ENCODE peak calls at places on chromosomes 2 and 18, in six cellular contexts. R is K562, D is breast epithelium, N is right lobe of liver, Q is kidney, H is GM13977. Y is an unnamed sample.

GRCh38 chr2:40401896-40402295 is 50.0 kb downstream of the SLC8A1 start:
- DNase-seq in Q (no peak), D (no peak), H (no peak), R (no peak), N (no peak), Y (no peak)

GRCh38 chr2:129587426-129588064 is 391.9 kb upstream of the RAB6C start:
- DNase-seq in N (no peak), H (no peak), R (peak), Q (no peak), D (no peak), Y (no peak)

GRCh38 chr2:36951574-36951973 is 14.8 kb downstream of the STRN start:
- DNase-seq in Q (no peak), N (no peak), D (no peak), R (no peak), H (no peak), Y (no peak)

GRCh38 chr2:61834893-61835292 is 19.0 kb downstream of the FAM161A start:
- DNase-seq in Q (no peak), D (no peak), H (no peak), N (no peak), R (no peak), Y (no peak)

GRCh38 chr18:13381331-13381730 is 162.8 kb downstream of the LDLRAD4 start:
- DNase-seq in D (no peak), R (no peak), H (no peak), N (no peak), Q (peak), Y (peak)

GRCh38 chr18:54983041-54983686 is 23.9 kb upstream of the CCDC68 start:
- DNase-seq in R (peak), H (peak), D (no peak), Q (no peak), N (no peak), Y (no peak)

GRCh38 chr2:42853571-42854206 is 61.3 kb upstream of the HAAO start:
- DNase-seq in D (no peak), Q (no peak), H (no peak), N (no peak), R (no peak), Y (no peak)

GRCh38 chr2:206353685-206354084 is 79.2 kb downstream of the ZDBF2 start:
- DNase-seq in Q (no peak), H (no peak), R (no peak), D (no peak), N (no peak), Y (no peak)

GRCh38 chr2:219308142-219309093 is 783 bp downstream of the PTPRN start:
- DNase-seq in D (no peak), Q (no peak), R (peak), N (peak), H (peak), Y (no peak)

GRCh38 chr18:23964282-23965238 is 50.0 kb upstream of the TTC39C start:
- DNase-seq in Q (no peak), R (peak), H (no peak), N (no peak), D (no peak), Y (no peak)

GRCh38 chr2:241248897-241249296 is 60.4 kb downstream of the ANO7 start:
- DNase-seq in H (no peak), R (no peak), Q (no peak), N (no peak), D (no peak), Y (no peak)

GRCh38 chr2:126849486-126849885 is 49.2 kb upstream of the TEX51 start:
- DNase-seq in D (no peak), H (no peak), N (no peak), Q (no peak), R (no peak), Y (no peak)

GRCh38 chr2:241803387-241804325 is 5.3 kb upstream of the NEU4 start:
- DNase-seq in Q (peak), R (peak), D (no peak), H (peak), N (peak), Y (peak)

GRCh38 chr2:73103018-73103542 is 9.7 kb downstream of the RAB11FIP5 start:
- DNase-seq in R (no peak), Q (no peak), D (no peak), N (peak), H (no peak), Y (no peak)
- TF ChIP-seq CTCF in R (no peak), Q (no peak), D (no peak), N (no peak), H (no peak), Y (no peak)

DNA sequence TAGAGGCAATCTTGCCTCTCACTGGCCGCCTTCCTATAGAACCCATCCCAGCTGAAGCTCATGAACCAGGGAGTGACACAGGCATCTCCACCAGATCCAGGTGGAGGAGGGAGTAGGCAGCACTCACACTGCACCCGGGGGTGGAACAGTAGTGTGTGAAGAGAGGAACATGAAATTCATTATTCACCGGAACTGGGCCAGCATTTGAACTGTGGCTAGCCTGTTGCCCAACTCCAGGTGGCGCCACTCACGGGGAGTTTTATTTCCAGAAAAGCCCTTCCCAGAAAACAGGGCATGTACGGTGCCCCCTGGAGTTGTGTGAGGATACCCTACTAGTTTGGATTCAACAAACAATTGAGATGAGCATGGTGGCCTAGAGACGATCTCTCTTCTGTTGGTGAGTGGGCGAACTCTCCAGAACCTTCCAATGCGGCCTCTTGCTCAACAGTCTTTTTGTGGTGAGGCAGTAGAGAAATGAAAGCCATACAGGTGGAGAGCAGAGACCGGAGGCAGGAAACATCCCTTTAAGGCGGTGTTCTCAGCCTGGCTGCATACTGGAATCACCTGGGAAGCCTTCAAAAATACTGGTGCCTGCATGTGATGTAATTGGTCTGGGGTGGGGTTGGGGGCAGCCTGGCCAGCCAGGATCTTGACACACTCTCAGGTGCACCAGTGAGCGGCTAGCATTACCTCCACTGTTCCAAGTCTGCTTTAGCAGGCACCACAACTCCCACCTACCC is 73.5 kb upstream of the NEDD4L start:
- DNase-seq in R (peak), Q (no peak), N (no peak), H (no peak), D (no peak), Y (no peak)
- TF ChIP-seq CTCF in R (peak), Q (peak), N (peak), H (peak), D (no peak), Y (peak)

GRCh38 chr2:96685592-96686459 is 43.3 kb downstream of the FER1L5 start:
- DNase-seq in N (no peak), H (no peak), R (peak), D (no peak), Q (no peak), Y (no peak)
- TF ChIP-seq CTCF in N (no peak), H (no peak), R (peak), D (no peak), Q (no peak), Y (no peak)

GRCh38 chr2:174078275-174078674 is 113.1 kb upstream of the SP3 start:
- DNase-seq in Q (no peak), D (no peak), N (no peak), H (no peak), R (peak), Y (no peak)
- TF ChIP-seq CTCF in Q (peak), D (no peak), N (peak), H (peak), R (peak), Y (peak)

GRCh38 chr2:20583425-20583881 is 67.4 kb downstream of the HS1BP3 start:
- DNase-seq in N (no peak), R (no peak), D (no peak), Q (peak), H (no peak), Y (peak)
- TF ChIP-seq CTCF in N (no peak), R (no peak), D (no peak), Q (no peak), H (no peak), Y (no peak)

GRCh38 chr18:63339920-63340484 is 20.4 kb upstream of the BCL2 start:
- DNase-seq in N (no peak), D (no peak), R (no peak), Q (no peak), H (no peak), Y (no peak)
- TF ChIP-seq CTCF in N (peak), D (peak), R (peak), Q (peak), H (peak), Y (peak)

GRCh38 chr2:218010116-218010837 is 7.5 kb upstream of the TNS1 start:
- DNase-seq in Q (no peak), N (peak), R (peak), H (peak), D (no peak), Y (no peak)
- TF ChIP-seq CTCF in Q (peak), N (peak), R (peak), H (peak), D (peak), Y (peak)

GRCh38 chr18:27869735-27870134 is 307.2 kb downstream of the CDH2 start:
- DNase-seq in D (no peak), H (no peak), Q (no peak), R (no peak), N (no peak), Y (no peak)
- TF ChIP-seq CTCF in D (no peak), H (no peak), Q (no peak), R (no peak), N (no peak), Y (no peak)